ENCODE peak calls at places on chromosomes 13 and 19, in seven cellular contexts. M, D, X, K, J, G and N are unnamed samples.

GRCh38 chr19:56934438-56935090 is 94.0 kb upstream of the PEG3 start:
- DNase-seq in M (no peak), D (no peak), X (no peak), K (no peak), J (no peak), G (no peak), N (no peak)

GRCh38 chr13:33053397-33054066 is 37.3 kb downstream of the KL start:
- DNase-seq in M (no peak), D (no peak), X (no peak), K (no peak), J (no peak), G (no peak), N (no peak)

GRCh38 chr13:33228645-33229445 is 56.7 kb downstream of the STARD13 start:
- DNase-seq in M (no peak), D (no peak), X (no peak), K (peak; percentile 45), J (no peak), G (no peak), N (no peak)

GRCh38 chr13:42155251-42155650 is 106.8 kb downstream of the DGKH start:
- DNase-seq in M (no peak), D (no peak), X (no peak), K (no peak), J (no peak), G (no peak), N (no peak)

GRCh38 chr13:45219938-45220375 is 19.1 kb upstream of the KCTD4 start:
- DNase-seq in M (no peak), D (no peak), X (no peak), K (peak; percentile 100), J (no peak), G (no peak), N (no peak)

GRCh38 chr19:35712910-35713845 is 4.6 kb upstream of the KMT2B start:
- DNase-seq in M (no peak), D (no peak), X (no peak), K (no peak), J (no peak), G (no peak), N (no peak)

GRCh38 chr19:8585894-8586750 is 8.9 kb upstream of the MYO1F start:
- DNase-seq in M (no peak), D (peak; percentile 80), X (no peak), K (no peak), J (no peak), G (no peak), N (peak; percentile 88)

GRCh38 chr19:49541914-49542313 is 14.1 kb downstream of the RCN3 start:
- DNase-seq in M (no peak), D (no peak), X (no peak), K (no peak), J (no peak), G (no peak), N (no peak)

GRCh38 chr13:41960195-41960699 is 662 bp downstream of the VWA8 start:
- DNase-seq in M (no peak), D (no peak), X (no peak), K (peak; percentile 48), J (no peak), G (no peak), N (no peak)

GRCh38 chr19:58529405-58529804 is 9.8 kb upstream of the ZBTB45 start:
- DNase-seq in M (no peak), D (no peak), X (no peak), K (no peak), J (no peak), G (no peak), N (no peak)

GRCh38 chr13:102928971-102929370 is 83.1 kb downstream of the ERCC5 start:
- DNase-seq in M (no peak), D (no peak), X (no peak), K (no peak), J (no peak), G (no peak), N (no peak)

GRCh38 chr19:29596885-29597525 is 9.1 kb upstream of the POP4 start:
- DNase-seq in M (no peak), D (no peak), X (no peak), K (peak; percentile 9), J (no peak), G (no peak), N (no peak)

GRCh38 chr19:35236638-35237400 is 8.3 kb upstream of the FAM187B start:
- DNase-seq in M (no peak), D (no peak), X (no peak), K (no peak), J (no peak), G (no peak), N (peak; percentile 7)

GRCh38 chr19:57191141-57192063 is at the start of gene ZNF264:
- DNase-seq in M (peak; percentile 95), D (peak; percentile 79), X (peak; percentile 47), K (peak; percentile 70), J (peak; percentile 87), G (peak; percentile 87), N (peak; percentile 95)

GRCh38 chr13:30340367-30341184 is 33.2 kb upstream of the KATNAL1 start:
- DNase-seq in M (no peak), D (no peak), X (peak; percentile 38), K (peak; percentile 75), J (no peak), G (peak; percentile 78), N (peak; percentile 56)

GRCh38 chr13:33524086-33524485 is 238.5 kb upstream of the STARD13 start:
- DNase-seq in M (no peak), D (no peak), X (no peak), K (no peak), J (no peak), G (no peak), N (no peak)

GRCh38 chr19:50465986-50466771 is 10.1 kb upstream of the EMC10 start:
- DNase-seq in M (no peak), D (peak; percentile 59), X (no peak), K (no peak), J (no peak), G (no peak), N (no peak)

GRCh38 chr13:79246575-79246949 is 159.5 kb downstream of the RBM26 start:
- DNase-seq in M (no peak), D (no peak), X (no peak), K (peak; percentile 21), J (no peak), G (no peak), N (no peak)

GRCh38 chr13:75258159-75258782 is 223.7 kb downstream of the TBC1D4 start:
- DNase-seq in M (no peak), D (no peak), X (no peak), K (peak; percentile 65), J (no peak), G (no peak), N (no peak)

GRCh38 chr13:97344250-97345175 is 89.5 kb upstream of the RAP2A start:
- DNase-seq in M (no peak), D (peak; percentile 36), X (no peak), K (peak; percentile 58), J (peak; percentile 85), G (peak; percentile 66), N (no peak)

GRCh38 chr19:11236324-11237301 is 2.8 kb upstream of the ANGPTL8 start:
- DNase-seq in M (no peak), D (no peak), X (no peak), K (no peak), J (no peak), G (no peak), N (no peak)

GRCh38 chr19:1864480-1865171 is 1.2 kb upstream of the KLF16 start:
- DNase-seq in M (no peak), D (peak; percentile 81), X (no peak), K (no peak), J (no peak), G (no peak), N (no peak)

GRCh38 chr19:51064534-51065220 is at the start of gene KLK13:
- DNase-seq in M (no peak), D (no peak), X (no peak), K (peak; percentile 16), J (no peak), G (no peak), N (no peak)

GRCh38 chr19:19459099-19459498 is 53.6 kb downstream of the GATAD2A start:
- DNase-seq in M (no peak), D (no peak), X (no peak), K (no peak), J (no peak), G (no peak), N (no peak)

GRCh38 chr19:51339313-51339686 is 2.6 kb downstream of the VSIG10L start:
- DNase-seq in M (no peak), D (no peak), X (no peak), K (no peak), J (no peak), G (peak; percentile 32), N (no peak)

GRCh38 chr19:13101590-13102415 is 855 bp downstream of the LYL1 start:
- DNase-seq in M (no peak), D (no peak), X (no peak), K (no peak), J (no peak), G (no peak), N (no peak)
- TF ChIP-seq CTCF in M (no peak), D (no peak), X (no peak), K (no peak), J (no peak), G (no peak), N (no peak)

GRCh38 chr19:46291829-46292228 is 5.0 kb upstream of the HIF3A start:
- DNase-seq in M (no peak), D (no peak), X (no peak), K (no peak), J (no peak), G (no peak), N (no peak)
- TF ChIP-seq CTCF in M (no peak), D (no peak), X (no peak), K (no peak), J (no peak), G (no peak), N (no peak)

DNA sequence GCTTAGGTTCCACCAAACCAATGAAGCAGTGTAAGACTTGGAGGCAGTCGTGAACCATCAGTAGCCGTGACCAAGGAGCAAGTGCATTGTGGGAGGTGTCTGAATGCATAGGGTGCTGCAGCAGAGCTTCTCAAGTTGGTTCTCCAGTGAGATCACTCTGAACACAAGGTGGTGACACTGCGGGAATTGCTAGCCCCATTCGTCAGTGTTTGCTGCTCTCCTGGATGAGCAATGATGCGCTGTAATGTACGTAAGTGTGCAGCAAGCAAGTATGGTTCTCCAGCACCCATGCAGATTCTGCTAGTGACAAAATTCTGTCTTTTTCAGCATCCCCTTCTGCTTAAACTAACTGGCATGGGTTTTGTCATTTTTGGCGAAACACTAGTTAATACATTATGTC is 97.6 kb upstream of the HTR2A start:
- DNase-seq in M (no peak), D (no peak), X (no peak), K (no peak), J (no peak), G (no peak), N (no peak)
- TF ChIP-seq CTCF in M (no peak), D (no peak), X (no peak), K (no peak), J (no peak), G (no peak), N (no peak)

DNA sequence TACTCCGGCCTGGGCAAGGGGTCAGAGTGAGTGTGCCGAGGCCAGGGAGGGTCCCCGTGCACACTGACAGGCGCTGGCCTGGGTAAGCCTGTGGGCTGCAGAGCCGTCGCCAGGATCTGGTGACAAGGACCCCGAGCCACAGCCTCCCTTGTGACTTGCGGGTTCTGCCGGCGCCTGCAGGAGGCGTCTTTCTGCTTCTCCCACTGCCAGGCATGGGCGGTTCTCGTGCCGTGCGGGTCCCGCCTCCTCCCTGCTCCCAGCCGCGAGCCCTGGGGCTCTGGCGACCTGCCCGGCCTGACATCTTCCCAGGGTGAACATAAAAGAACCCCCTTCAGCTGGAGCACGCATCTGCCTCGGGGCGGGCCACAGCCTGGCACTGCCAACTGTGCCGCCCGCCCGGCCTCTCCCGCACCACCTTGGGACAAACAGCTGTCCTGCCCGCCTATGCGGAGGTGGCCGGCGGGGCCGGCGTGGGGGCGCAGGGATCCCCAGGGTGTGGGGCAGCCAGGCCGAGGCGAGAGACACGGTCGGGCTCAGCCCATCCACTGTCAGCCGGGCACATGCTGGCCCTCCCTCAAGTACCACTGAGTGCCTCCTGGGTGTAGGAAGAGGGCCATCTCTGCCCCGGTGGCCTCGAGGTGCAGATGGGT is 1.5 kb upstream of the HCN2 start:
- DNase-seq in M (no peak), D (peak; percentile 65), X (no peak), K (peak; percentile 49), J (peak; percentile 93), G (peak; percentile 59), N (peak; percentile 98)
- TF ChIP-seq CTCF in M (peak; percentile 68), D (peak; percentile 62), X (no peak), K (peak; percentile 84), J (peak; percentile 81), G (no peak), N (peak; percentile 80)